ENCODE peak calls at places on chromosomes 11 and 22, in ten cellular contexts. C is stimulated activated CD8-positive, alpha-beta memory T cell treated with anti-CD3 and anti-CD28 coated beads, Interleukin-4, amount 100 ng/mL, for 24 hours; H is K562; R is epithelial cell of prostate; W is neural progenitor cell; F is IMR-90; Q is HT-29; Z is DMS153; Y is PC-9; O is caudate nucleus. V is an unnamed sample.

GRCh38 chr11:76599041-76600013 is 71.2 kb downstream of the LRRC32 start:
- DNase-seq in Y (no peak), F (peak), W (no peak), R (no peak), Q (no peak), Z (no peak), C (no peak), O (no peak), H (no peak), V (no peak)

GRCh38 chr22:22855617-22856308 is 31.9 kb upstream of the IGLL5 start:
- DNase-seq in Y (no peak), R (no peak), O (no peak), Z (no peak), F (no peak), H (peak), W (peak), C (peak), Q (no peak), V (no peak)

GRCh38 chr22:25085930-25086901 is 113.4 kb upstream of the CRYBB3 start:
- DNase-seq in W (no peak), Y (no peak), F (no peak), Q (no peak), C (no peak), H (no peak), Z (no peak), R (no peak), O (no peak), V (no peak)

GRCh38 chr11:72719144-72719543 is 33.1 kb downstream of the ARAP1 start:
- DNase-seq in F (peak), Z (no peak), R (no peak), O (no peak), W (no peak), Y (no peak), Q (no peak), C (no peak), H (no peak), V (no peak)

GRCh38 chr22:25970348-25970995 is 198.8 kb upstream of the SEZ6L start:
- DNase-seq in H (no peak), Y (no peak), W (peak), C (no peak), F (no peak), O (no peak), Z (peak), R (no peak), Q (no peak), V (peak)

GRCh38 chr11:133957926-133958325 is 1.2 kb upstream of the IGSF9B start:
- DNase-seq in F (no peak), W (no peak), Z (peak), O (no peak), C (no peak), R (no peak), H (no peak), Q (peak), Y (no peak), V (no peak)

GRCh38 chr22:42993651-42994275 is 21.2 kb downstream of the PACSIN2 start:
- DNase-seq in F (peak), Z (no peak), H (no peak), C (no peak), O (no peak), R (no peak), W (no peak), Q (no peak), Y (peak), V (no peak)

GRCh38 chr11:47858169-47858543 is 10.0 kb upstream of the NUP160 start:
- DNase-seq in O (no peak), Y (no peak), W (no peak), F (peak), C (no peak), Z (no peak), Q (no peak), R (peak), H (no peak), V (no peak)

GRCh38 chr11:66337103-66337899 is 1.1 kb upstream of the RIN1 start:
- DNase-seq in O (no peak), F (peak), W (no peak), C (no peak), H (no peak), Y (no peak), Q (no peak), Z (no peak), R (no peak), V (no peak)

GRCh38 chr11:119992171-119993051 is 145.5 kb downstream of the TRIM29 start:
- DNase-seq in Z (no peak), Y (no peak), C (no peak), H (no peak), O (no peak), R (no peak), F (no peak), W (no peak), Q (no peak), V (no peak)

GRCh38 chr11:31649129-31649528 is 139.6 kb downstream of the ELP4 start:
- DNase-seq in Y (no peak), H (no peak), F (no peak), Z (no peak), W (peak), Q (no peak), C (no peak), O (no peak), R (no peak), V (no peak)

GRCh38 chr11:128692750-128693578 is 908 bp upstream of the FLI1 start:
- DNase-seq in R (no peak), W (peak), O (no peak), F (no peak), Y (no peak), Q (no peak), H (no peak), C (no peak), Z (no peak), V (no peak)

GRCh38 chr11:95991545-95991944 is 67.6 kb upstream of the MTMR2 start:
- DNase-seq in Y (peak), R (no peak), C (no peak), O (no peak), F (peak), Z (no peak), Q (peak), W (no peak), H (no peak), V (no peak)

GRCh38 chr11:70883973-70884688 is 368.2 kb downstream of the SHANK2 start:
- DNase-seq in Q (no peak), Y (no peak), F (no peak), C (no peak), O (no peak), R (no peak), H (no peak), Z (no peak), W (no peak), V (no peak)

GRCh38 chr11:72411623-72412532 is 22.5 kb downstream of the CLPB start:
- DNase-seq in C (no peak), Z (no peak), O (no peak), F (no peak), H (peak), W (peak), R (no peak), Y (no peak), Q (no peak), V (no peak)

GRCh38 chr11:108851781-108852180 is 186.9 kb downstream of the DDX10 start:
- DNase-seq in R (no peak), O (no peak), C (no peak), F (no peak), H (no peak), Y (no peak), Z (no peak), W (no peak), Q (no peak), V (no peak)

GRCh38 chr22:19621372-19622060 is 92.8 kb upstream of the SEPTIN5 start:
- DNase-seq in R (no peak), F (no peak), W (peak), C (no peak), Z (no peak), O (no peak), Q (no peak), H (no peak), Y (no peak), V (no peak)

GRCh38 chr11:63901660-63902059 is 15.3 kb downstream of the RCOR2 start:
- DNase-seq in O (no peak), Q (peak), R (no peak), Z (no peak), C (no peak), Y (no peak), W (no peak), F (peak), H (no peak), V (no peak)

GRCh38 chr22:23850136-23850611 is 7.5 kb upstream of the SLC2A11 start:
- DNase-seq in Y (no peak), W (no peak), Z (peak), O (no peak), Q (no peak), H (no peak), C (no peak), F (no peak), R (no peak), V (no peak)

GRCh38 chr22:39215430-39216142 is 29.2 kb downstream of the PDGFB start:
- DNase-seq in R (no peak), H (peak), Z (no peak), C (no peak), Q (no peak), W (peak), O (no peak), F (no peak), Y (no peak), V (no peak)

GRCh38 chr11:69950120-69950519 is 128.0 kb upstream of the ANO1 start:
- DNase-seq in O (no peak), Y (peak), Q (peak), W (peak), R (no peak), F (peak), H (peak), C (no peak), Z (no peak), V (no peak)